ENCODE peak calls at places on chromosomes 12 and 14, in eight cellular contexts. B is heart left ventricle, A is fibroblast of pulmonary artery, K is H1, P is astrocyte of the spinal cord, Q is A549, M is endothelial cell of umbilical vein, Z is upper lobe of right lung. E is an unnamed sample.

GRCh38 chr14:32203928-32204357 is 874 bp upstream of the RNU6-8 start:
- DNase-seq in B (no peak), P (no peak), Q (peak), K (no peak), Z (no peak), M (no peak), A (peak), E (peak)

GRCh38 chr14:29681308-29681707 is 246.3 kb downstream of the PRKD1 start:
- DNase-seq in Z (no peak), P (no peak), A (no peak), Q (no peak), M (peak), K (no peak), B (no peak), E (no peak)

GRCh38 chr14:37230551-37231194 is 32.9 kb downstream of the MIPOL1 start:
- DNase-seq in A (peak), B (no peak), P (peak), M (peak), K (no peak), Z (no peak), Q (peak), E (peak)

GRCh38 chr14:36818794-36819384 is 157.2 kb downstream of the PAX9 start:
- DNase-seq in Q (no peak), K (no peak), M (no peak), P (no peak), B (no peak), A (no peak), Z (no peak), E (no peak)

GRCh38 chr12:89225808-89226368 is 126.4 kb downstream of the DUSP6 start:
- DNase-seq in P (peak), Q (peak), B (no peak), Z (no peak), M (peak), K (no peak), A (peak), E (peak)

GRCh38 chr12:51898937-51899336 is 8.4 kb upstream of the ACVRL1 start:
- DNase-seq in K (no peak), P (peak), M (peak), Q (no peak), A (peak), B (no peak), Z (peak), E (peak)

GRCh38 chr12:104201238-104202001 is 14.2 kb upstream of the TXNRD1 start:
- DNase-seq in M (peak), Q (peak), B (no peak), K (peak), A (peak), Z (no peak), P (peak), E (peak)

GRCh38 chr12:88935856-88936255 is 355.6 kb upstream of the KITLG start:
- DNase-seq in B (no peak), A (no peak), Z (no peak), P (peak), M (no peak), K (no peak), Q (no peak), E (peak)

GRCh38 chr12:124923906-124924734 is 9.7 kb upstream of the UBC start:
- DNase-seq in B (no peak), M (no peak), K (no peak), P (peak), Q (peak), Z (no peak), A (peak), E (peak)

GRCh38 chr14:50106178-50106577 is 10.2 kb downstream of the VCPKMT start:
- DNase-seq in K (no peak), M (no peak), P (no peak), A (no peak), B (no peak), Z (no peak), Q (no peak), E (no peak)

GRCh38 chr14:48430805-48431204 is 755.4 kb upstream of the MDGA2 start:
- DNase-seq in Q (no peak), A (no peak), M (no peak), P (no peak), Z (no peak), K (no peak), B (no peak), E (no peak)

GRCh38 chr12:94101902-94102660 is 46.3 kb upstream of the PLXNC1 start:
- DNase-seq in K (peak), Z (peak), A (peak), M (peak), P (peak), B (peak), Q (peak), E (peak)

DNA sequence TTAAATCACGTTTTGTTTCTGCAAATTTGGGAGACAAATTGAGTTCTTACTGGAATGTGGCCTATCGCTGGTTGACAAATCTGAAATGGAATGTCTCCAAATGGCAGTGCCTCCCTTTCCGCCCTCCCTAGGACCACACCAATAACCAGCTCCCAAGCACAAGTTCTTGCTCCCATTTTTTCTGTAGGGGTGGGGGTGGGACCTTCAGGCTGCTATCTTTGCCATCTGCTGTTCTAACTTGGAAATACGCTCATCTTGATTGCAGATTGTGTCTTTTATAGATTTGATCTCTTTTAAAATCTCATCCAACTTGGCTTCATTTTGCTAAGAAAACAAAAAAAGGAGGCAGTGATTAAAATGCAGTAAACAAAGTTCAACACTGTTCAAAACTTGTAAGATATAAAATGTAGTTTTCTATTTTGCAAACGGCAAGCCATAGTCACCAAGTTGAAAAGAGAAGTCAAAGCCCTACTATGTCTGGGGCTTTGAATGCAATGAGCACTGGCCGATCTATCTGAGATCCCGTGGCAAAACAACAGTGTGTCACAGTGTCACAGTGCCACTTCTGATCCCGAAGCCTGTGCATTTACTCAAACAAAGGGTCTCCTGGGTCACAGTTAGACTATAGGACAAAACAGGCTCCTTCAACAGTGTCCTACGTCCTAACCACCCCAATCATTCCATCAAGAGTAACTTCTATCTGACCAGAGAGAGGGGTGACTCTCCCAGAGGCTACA is 13.7 kb upstream of the SELPLG start:
- DNase-seq in M (no peak), Z (no peak), K (no peak), B (no peak), Q (no peak), P (no peak), A (no peak), E (peak)
- TF ChIP-seq CTCF in M (no peak), Z (no peak), K (peak), B (no peak), Q (no peak), P (peak), A (no peak), E (no peak)

GRCh38 chr12:116278259-116278595 is 734 bp upstream of the MED13L start:
- DNase-seq in Z (no peak), B (no peak), A (no peak), Q (peak), M (no peak), P (no peak), K (no peak), E (no peak)

GRCh38 chr12:116274552-116275375 is 2.7 kb downstream of the MED13L start:
- DNase-seq in Z (no peak), M (no peak), B (no peak), P (no peak), A (no peak), K (no peak), Q (no peak), E (no peak)

GRCh38 chr12:116277393-116278258 is at the start of gene MED13L:
- DNase-seq in A (peak), B (peak), Q (peak), M (peak), P (peak), K (peak), Z (peak), E (peak)

GRCh38 chr12:116276433-116277216 is 868 bp downstream of the MED13L start:
- DNase-seq in Z (peak), M (peak), Q (peak), A (peak), P (peak), K (peak), B (peak), E (peak)

DNA sequence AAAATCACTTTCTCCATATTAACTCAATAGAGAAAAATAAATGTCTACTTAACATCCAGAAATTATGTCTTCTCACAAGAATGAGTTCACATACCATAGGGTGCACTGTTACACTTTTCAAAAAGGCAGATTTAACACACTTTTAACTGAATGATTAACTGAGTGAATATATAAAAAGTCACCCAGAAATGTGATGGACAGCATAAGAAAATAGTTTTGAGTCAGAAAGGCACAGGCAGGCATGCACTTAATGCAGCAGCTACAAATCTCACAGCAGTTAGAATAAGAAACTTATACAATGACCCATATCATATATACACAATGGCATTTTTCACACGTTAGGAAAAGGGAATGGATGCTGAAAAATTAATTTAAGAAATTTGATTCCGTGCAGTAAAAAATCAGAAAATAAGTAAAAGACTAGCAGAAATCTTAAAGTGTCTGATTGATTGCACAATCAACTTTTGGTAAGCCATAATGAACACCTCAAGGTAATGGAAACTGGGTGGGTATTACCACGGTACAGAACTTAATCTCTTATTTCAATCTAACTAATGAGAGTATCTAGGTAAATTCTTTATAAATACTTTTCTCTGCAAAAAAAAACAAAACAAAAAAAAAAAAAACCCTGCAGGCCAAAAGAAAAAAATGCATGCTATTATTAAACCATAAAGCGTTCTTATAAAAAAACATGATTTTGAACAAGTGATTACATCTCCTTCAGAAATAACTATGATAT is 3.5 kb downstream of the MED13L start:
- DNase-seq in Z (no peak), K (no peak), M (no peak), B (no peak), Q (no peak), P (no peak), A (no peak), E (no peak)
- H3K4me3 ChIP-seq in Z (peak), K (no peak), M (no peak), B (no peak), Q (peak), P (no peak), A (peak), E (peak)

GRCh38 chr12:83389237-83389996 is 702.7 kb downstream of the TMTC2 start:
- DNase-seq in M (no peak), Z (peak), A (no peak), B (no peak), P (no peak), Q (peak), K (peak), E (no peak)
- TF ChIP-seq CTCF in M (no peak), Z (no peak), A (no peak), B (no peak), P (no peak), Q (peak), K (peak), E (no peak)

GRCh38 chr12:111409403-111410228 is 3.9 kb downstream of the SH2B3 start:
- DNase-seq in M (peak), A (peak), B (peak), K (no peak), Q (no peak), P (peak), Z (peak), E (peak)

GRCh38 chr12:111412007-111412829 is 6.5 kb downstream of the SH2B3 start:
- DNase-seq in A (no peak), K (no peak), B (no peak), P (peak), Z (no peak), M (peak), Q (no peak), E (no peak)

GRCh38 chr12:111411187-111411764 is 5.6 kb downstream of the SH2B3 start:
- DNase-seq in B (no peak), Q (no peak), A (no peak), Z (no peak), M (no peak), K (no peak), P (no peak), E (no peak)

GRCh38 chr12:111408686-111409402 is 3.1 kb downstream of the SH2B3 start:
- DNase-seq in K (no peak), P (no peak), A (no peak), B (no peak), Q (no peak), Z (no peak), M (peak), E (no peak)

DNA sequence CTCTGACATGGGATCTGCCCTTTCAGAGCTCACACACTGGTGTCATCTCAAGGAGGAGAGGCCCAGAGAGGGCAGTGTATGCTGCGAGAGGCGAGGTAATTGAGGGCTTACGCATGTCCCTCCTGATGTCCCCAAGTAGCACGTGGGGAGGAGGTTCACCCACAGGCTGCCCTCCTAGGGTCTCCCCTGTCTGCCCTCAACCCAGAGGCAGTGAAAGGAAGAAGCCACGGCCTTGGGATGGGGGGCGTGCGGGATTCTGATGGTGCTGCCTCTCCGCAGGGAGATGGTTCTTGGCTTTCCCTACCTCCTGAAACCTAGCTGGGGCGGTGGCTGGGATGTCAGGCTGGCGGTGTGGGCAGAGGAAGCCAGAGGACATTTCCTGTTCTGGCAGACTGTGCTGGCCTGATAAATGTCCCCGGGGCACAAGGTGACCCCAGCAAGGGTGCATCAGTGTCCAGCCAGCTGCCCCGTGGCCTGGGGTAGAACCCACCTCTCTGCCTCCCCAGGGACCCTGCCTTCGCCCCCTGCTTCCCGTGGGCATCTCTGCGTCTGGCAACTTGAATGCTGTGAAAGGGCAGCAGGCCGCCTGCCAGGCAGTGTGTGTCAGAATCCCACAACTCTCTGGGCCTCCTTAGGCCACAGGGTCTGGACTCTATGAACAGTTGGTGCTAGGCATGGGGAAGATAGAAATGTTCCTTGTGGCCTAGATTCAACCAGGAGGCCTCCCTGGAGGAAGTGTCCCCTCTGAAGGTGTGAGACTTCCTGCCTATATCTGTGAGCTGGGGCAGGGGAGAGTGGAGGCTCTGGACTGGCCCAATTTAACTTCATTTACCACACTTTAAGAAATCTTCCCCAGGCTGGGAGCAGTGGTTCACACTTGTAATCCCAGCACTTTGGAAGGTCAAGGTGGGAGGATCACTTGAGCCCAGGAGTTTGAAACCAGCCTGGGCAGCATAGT is 4.8 kb downstream of the SH2B3 start:
- DNase-seq in Z (no peak), K (no peak), Q (no peak), A (peak), B (no peak), M (peak), P (peak), E (peak)
- H3K4me3 ChIP-seq in Z (peak), K (no peak), Q (no peak), A (peak), B (peak), M (no peak), P (no peak), E (no peak)

GRCh38 chr12:27970391-27970980 is 2.0 kb downstream of the PTHLH start:
- DNase-seq in A (no peak), K (peak), B (peak), Q (peak), Z (no peak), P (peak), M (peak), E (peak)

GRCh38 chr12:27970981-27971489 is 1.5 kb downstream of the PTHLH start:
- DNase-seq in K (peak), Q (no peak), P (peak), B (no peak), M (no peak), Z (no peak), A (no peak), E (peak)

GRCh38 chr12:27969011-27969900 is 3.3 kb downstream of the PTHLH start:
- DNase-seq in P (peak), Q (peak), Z (peak), K (peak), M (peak), A (no peak), B (peak), E (peak)

GRCh38 chr12:27971606-27972005 is 927 bp downstream of the PTHLH start:
- DNase-seq in A (no peak), Q (no peak), K (no peak), M (no peak), B (no peak), Z (no peak), P (no peak), E (no peak)

GRCh38 chr12:27969901-27970390 is 2.6 kb downstream of the PTHLH start:
- DNase-seq in Q (peak), P (peak), M (peak), K (peak), Z (peak), B (peak), A (peak), E (peak)
- TF ChIP-seq CTCF in Q (peak), P (no peak), M (no peak), K (peak), Z (no peak), B (no peak), A (no peak), E (no peak)

DNA sequence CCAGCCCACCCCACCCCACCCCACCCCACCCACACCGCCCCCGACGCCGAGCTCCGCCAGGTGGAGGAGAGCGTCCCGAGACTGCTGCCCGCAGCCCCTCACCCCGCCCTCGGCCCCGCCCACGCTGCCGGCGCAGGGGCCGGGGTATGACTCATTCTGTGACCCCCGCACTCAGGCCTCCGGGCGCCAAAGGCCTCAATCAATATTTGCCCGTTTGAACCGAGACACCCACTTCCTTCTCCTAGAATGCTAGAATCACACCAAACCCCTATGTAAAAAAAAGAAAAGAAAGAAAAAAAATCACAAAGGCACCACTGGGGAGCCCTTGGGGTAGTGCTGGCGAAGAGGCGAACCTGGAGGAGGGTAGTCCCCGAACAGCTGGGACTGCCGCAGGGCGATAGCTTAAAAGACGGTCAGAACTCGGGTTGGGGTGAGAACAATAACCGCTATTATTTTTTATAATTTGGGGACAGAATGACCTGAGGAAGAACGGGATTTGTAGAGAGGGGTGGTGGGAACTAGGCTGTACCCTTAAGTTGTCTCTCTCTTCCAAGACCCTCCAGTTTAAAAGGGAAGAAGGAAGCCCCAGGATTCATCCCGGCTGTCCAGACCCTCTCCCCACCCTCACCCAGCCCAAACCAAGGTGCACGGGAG is 894 bp downstream of the KRT8 start:
- DNase-seq in Z (peak), M (peak), Q (peak), B (peak), A (peak), P (peak), K (peak), E (peak)
- H3K4me3 ChIP-seq in Z (peak), M (no peak), Q (peak), B (peak), A (peak), P (peak), K (peak), E (peak)

GRCh38 chr14:83975435-83976222 is 1554.3 kb upstream of the FLRT2 start:
- DNase-seq in M (peak), K (no peak), Q (no peak), Z (no peak), A (peak), P (no peak), B (peak), E (peak)
- TF ChIP-seq CTCF in M (no peak), K (no peak), Q (no peak), Z (no peak), A (no peak), P (no peak), B (no peak), E (no peak)

GRCh38 chr14:68974759-68975347 is 4.2 kb downstream of the ACTN1 start:
- DNase-seq in B (no peak), M (no peak), P (no peak), Q (no peak), Z (no peak), K (no peak), A (no peak), E (no peak)

GRCh38 chr14:68975667-68976066 is 3.4 kb downstream of the ACTN1 start:
- DNase-seq in M (peak), Q (no peak), P (peak), Z (no peak), K (no peak), B (no peak), A (peak), E (peak)

GRCh38 chr14:68977137-68977740 is 1.9 kb downstream of the ACTN1 start:
- DNase-seq in Z (no peak), A (no peak), Q (no peak), B (no peak), M (no peak), K (no peak), P (no peak), E (no peak)

GRCh38 chr14:68977741-68978549 is 1.2 kb downstream of the ACTN1 start:
- DNase-seq in M (peak), A (peak), Q (peak), P (peak), B (peak), K (peak), Z (peak), E (peak)

GRCh38 chr14:68976160-68977067 is 2.7 kb downstream of the ACTN1 start:
- DNase-seq in K (no peak), Q (no peak), B (peak), P (no peak), Z (no peak), A (no peak), M (peak), E (no peak)
- H3K4me3 ChIP-seq in K (no peak), Q (peak), B (peak), P (peak), Z (peak), A (peak), M (no peak), E (peak)